ENCODE peak calls at places on chromosomes 5 and 9, in five cellular contexts. P, G, I, N and W are unnamed samples.

GRCh38 chr5:120236360-120236759 is 227.7 kb upstream of the PRR16 start:
- DNase-seq in G (no peak), N (no peak), I (no peak), P (no peak), W (no peak)

GRCh38 chr5:1039706-1040260 is 31.2 kb downstream of the NKD2 start:
- DNase-seq in G (no peak), N (no peak), P (no peak), I (no peak), W (no peak)

GRCh38 chr5:130652178-130652577 is 512.9 kb downstream of the HINT1 start:
- DNase-seq in N (no peak), P (no peak), G (peak), I (no peak), W (no peak)

GRCh38 chr5:143887901-143888648 is 76.1 kb downstream of the HMHB1 start:
- DNase-seq in P (no peak), G (peak), I (no peak), N (no peak), W (no peak)

GRCh38 chr9:37639874-37640273 is 10.9 kb upstream of the FRMPD1 start:
- DNase-seq in G (no peak), P (no peak), N (no peak), I (no peak), W (no peak)

GRCh38 chr9:19114680-19115270 is 12.1 kb upstream of the HAUS6 start:
- DNase-seq in G (no peak), I (no peak), P (no peak), N (no peak), W (no peak)

GRCh38 chr5:10310073-10310779 is 2.5 kb upstream of the CMBL start:
- DNase-seq in P (peak), N (no peak), I (peak), G (peak), W (no peak)

GRCh38 chr9:133604214-133604613 is 5.0 kb downstream of the FAM163B start:
- DNase-seq in P (peak), N (no peak), G (no peak), I (peak), W (no peak)

GRCh38 chr9:125747053-125747764 is at the start of gene PBX3:
- DNase-seq in P (peak), N (no peak), I (no peak), G (peak), W (no peak)

GRCh38 chr5:119319890-119320289 is 35.9 kb upstream of the TNFAIP8 start:
- DNase-seq in P (peak), G (no peak), I (no peak), N (no peak), W (no peak)

GRCh38 chr5:124477002-124477546 is 269.4 kb downstream of the ZNF608 start:
- DNase-seq in I (no peak), N (no peak), P (no peak), G (no peak), W (no peak)

GRCh38 chr5:33118761-33119415 is 321.9 kb upstream of the TARS1 start:
- DNase-seq in G (no peak), I (no peak), P (no peak), N (no peak), W (no peak)

GRCh38 chr9:137294091-137294683 is 7.9 kb downstream of the NRARP start:
- DNase-seq in N (no peak), G (peak), I (peak), P (peak), W (peak)

GRCh38 chr5:100872409-100873190 is 30.5 kb downstream of the ST8SIA4 start:
- DNase-seq in N (no peak), P (no peak), G (no peak), I (no peak), W (no peak)

GRCh38 chr9:80605129-80605528 is 1033.4 kb downstream of the TLE4 start:
- DNase-seq in N (no peak), G (peak), P (no peak), I (peak), W (no peak)

GRCh38 chr5:107402881-107403280 is 267.9 kb downstream of the EFNA5 start:
- DNase-seq in P (no peak), N (no peak), G (no peak), I (no peak), W (no peak)

GRCh38 chr9:22257026-22257425 is 189.6 kb upstream of the DMRTA1 start:
- DNase-seq in N (no peak), G (no peak), P (no peak), I (no peak), W (no peak)

DNA sequence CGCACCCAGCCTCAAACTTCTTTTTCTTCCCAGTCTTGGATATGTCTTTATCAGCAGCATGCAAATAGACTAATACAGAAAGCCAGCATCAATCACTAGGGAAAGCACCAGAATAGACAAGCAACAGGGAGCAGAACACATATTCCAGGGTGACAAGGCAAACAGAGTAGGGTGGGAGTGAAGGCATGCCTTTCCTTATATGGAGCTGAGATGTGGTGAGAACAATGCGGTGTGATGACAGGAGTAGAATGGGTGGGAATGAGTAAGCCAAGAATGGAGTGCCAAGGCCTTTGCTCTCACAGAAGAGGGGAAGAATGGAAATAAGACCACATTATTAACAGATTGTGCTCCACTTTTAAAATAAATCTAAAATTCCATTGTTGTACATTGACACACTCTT is 115.6 kb downstream of the CETN3 start:
- DNase-seq in I (peak), N (no peak), G (peak), P (no peak), W (no peak)
- TF ChIP-seq KDM1A in I (no peak), N (no peak), G (no peak), P (no peak), W (no peak)

DNA sequence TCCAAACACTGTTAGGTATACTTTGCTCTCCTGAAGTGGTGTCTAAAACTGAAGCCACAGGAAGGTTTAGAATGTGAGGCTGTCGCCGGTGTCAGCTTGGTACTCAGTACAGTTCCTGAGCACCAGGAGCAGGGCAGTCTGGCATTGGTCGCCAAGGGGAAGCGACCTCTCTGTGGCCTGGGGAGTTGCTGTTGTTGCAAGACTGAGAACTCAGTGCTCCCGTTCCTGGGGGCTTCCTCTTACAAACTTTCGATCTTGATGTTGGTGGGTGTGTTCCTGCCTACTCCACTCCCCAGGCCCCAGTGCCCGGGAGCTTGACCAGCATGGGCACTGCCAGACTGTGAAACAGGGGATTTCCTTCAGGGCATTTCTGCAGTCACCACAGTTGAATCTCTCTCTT is 52.4 kb upstream of the PPARGC1B start:
- DNase-seq in G (no peak), P (no peak), I (no peak), N (peak), W (no peak)
- TF ChIP-seq KDM1A in G (no peak), P (no peak), I (no peak), N (no peak), W (no peak)

DNA sequence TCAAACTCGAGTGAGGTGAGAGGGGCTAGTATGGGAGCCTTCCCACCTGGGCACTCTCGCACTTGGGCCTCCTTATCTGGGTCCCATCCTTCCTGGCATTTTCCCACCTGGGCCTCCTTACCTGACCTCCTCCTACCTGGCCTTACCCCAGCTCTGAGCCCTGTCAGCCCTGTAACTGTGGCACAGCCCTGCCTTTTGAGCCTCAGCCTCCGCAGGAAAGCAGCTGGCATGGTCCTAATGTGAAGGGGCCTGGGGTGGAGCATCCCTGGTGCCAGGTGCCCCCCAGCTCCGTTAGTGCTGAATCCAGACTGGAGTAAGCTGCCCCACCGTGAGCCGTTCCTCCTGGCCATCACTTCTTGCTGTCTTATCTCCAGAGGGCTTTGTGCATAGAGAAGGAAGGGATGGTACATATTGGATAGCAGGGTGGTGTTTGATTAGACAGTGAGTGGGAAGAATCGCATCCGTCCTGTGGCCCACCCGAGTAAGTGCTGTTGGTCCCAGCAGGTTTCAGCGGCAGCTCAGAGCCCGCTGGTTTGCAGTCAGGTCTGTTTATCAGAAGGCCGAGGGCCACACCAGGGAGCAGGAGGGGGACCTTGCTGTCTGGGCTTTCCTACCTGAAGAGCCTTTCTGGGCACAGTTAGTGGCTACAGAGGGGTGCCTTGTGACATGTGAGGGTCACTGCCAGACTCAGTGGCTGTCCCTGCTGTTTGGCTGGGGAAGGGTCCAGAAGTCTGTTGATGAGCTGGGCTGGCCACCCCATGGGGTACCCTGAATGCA is 76.5 kb downstream of the WNK2 start:
- DNase-seq in N (no peak), I (no peak), P (no peak), G (no peak), W (peak)
- TF ChIP-seq KDM1A in N (no peak), I (no peak), P (no peak), G (no peak), W (no peak)

DNA sequence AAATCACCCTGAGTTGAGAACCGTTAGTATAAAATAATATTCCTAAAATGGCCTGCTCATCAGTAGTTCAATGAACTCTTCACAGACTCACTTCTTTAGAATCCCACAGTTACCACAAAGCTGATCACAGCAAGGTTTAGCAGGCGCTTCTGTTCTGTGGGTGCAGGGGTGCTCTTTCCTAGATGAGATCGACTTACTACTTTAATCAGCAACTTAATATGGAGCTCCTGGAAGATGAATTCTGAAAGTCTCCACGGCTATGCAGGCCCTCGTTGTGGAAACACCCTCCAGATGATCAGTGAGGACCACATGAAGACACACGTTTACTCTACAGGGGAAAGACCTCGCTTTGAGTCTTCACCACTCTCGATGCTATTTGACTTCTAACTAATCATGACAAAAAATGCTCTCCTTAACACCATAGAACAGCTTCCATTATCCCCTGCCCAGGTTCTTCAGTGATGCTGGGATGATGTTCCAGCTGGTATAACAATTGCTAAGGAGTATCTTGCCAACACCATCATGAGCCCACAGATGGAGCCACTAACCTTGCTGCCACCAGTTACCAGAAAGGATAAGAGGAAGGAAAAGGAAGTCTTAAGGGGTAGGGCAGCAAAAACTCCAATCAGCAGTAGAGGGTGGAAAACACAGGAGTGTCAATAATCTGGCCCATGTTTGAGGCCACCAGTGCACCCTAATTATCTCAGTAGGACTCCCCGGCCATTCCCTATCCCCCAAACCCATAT is 17.9 kb upstream of the GPX8 start:
- DNase-seq in N (no peak), G (no peak), I (no peak), P (no peak), W (no peak)
- TF ChIP-seq KDM1A in N (no peak), G (no peak), I (no peak), P (no peak), W (no peak)

DNA sequence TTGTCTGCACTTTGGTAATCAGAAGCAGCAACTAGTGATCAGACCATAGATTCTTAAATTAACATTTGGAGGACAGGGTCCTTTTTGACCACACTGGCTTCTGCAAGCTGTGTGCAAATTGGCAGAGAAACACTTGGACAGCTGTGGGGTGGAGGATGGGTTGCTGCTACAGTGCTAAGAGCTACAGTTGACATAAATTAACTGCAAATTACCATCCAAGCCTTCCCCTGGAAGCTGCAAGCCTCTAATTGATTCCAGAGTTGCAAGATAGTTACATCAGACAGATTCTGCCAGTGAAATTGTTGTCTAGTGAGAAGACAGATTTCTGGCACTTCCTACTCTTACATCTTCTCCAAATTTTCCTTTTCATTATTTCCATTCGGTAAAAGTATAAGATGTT is 517.7 kb downstream of the DIRAS2 start:
- DNase-seq in P (no peak), I (no peak), N (no peak), G (no peak), W (no peak)
- TF ChIP-seq KDM1A in P (no peak), I (no peak), N (no peak), G (no peak), W (no peak)

GRCh38 chr9:102867488-102867887 is 127.6 kb upstream of the CYLC2 start:
- DNase-seq in I (peak), P (no peak), G (peak), N (no peak), W (no peak)
- TF ChIP-seq KDM1A in I (no peak), P (no peak), G (no peak), N (no peak), W (no peak)